ENCODE peak calls at places on chromosomes 2 and 18, in eight cellular contexts. E is activated CD4-positive, alpha-beta T cell treated with anti-CD3 and anti-CD28 coated beads, Interleukin-2, amount 50 U/mL, for 4 hours; X is left ventricle myocardium superior; B is AG10803; F is Calu3; S is ureter; P is NCI-H82; Q is GM20000. K is an unnamed sample.

GRCh38 chr18:36424741-36425142 is 127.2 kb downstream of the FHOD3 start:
- DNase-seq in X (no peak), P (peak; percentile 2), E (no peak), F (peak; percentile 20), B (no peak), Q (no peak), S (no peak), K (no peak)

GRCh38 chr18:59718108-59719057 is 21.2 kb upstream of the CCBE1 start:
- DNase-seq in S (no peak), E (no peak), Q (no peak), P (no peak), F (peak; percentile 65), B (peak; percentile 99), X (no peak), K (peak; percentile 98)

GRCh38 chr2:217286833-217287232 is 427.0 kb upstream of the TNP1 start:
- DNase-seq in Q (no peak), E (no peak), X (no peak), B (peak; percentile 94), F (no peak), S (no peak), P (no peak), K (no peak)

GRCh38 chr2:69449906-69450305 is 12.7 kb upstream of the NFU1 start:
- DNase-seq in S (no peak), X (no peak), F (no peak), P (no peak), Q (no peak), B (no peak), E (no peak), K (no peak)

GRCh38 chr2:32246911-32247310 is 17.8 kb downstream of the NLRC4 start:
- DNase-seq in P (no peak), E (no peak), F (peak; percentile 2), Q (no peak), B (no peak), S (no peak), X (no peak), K (peak; percentile 54)

GRCh38 chr2:120949957-120950590 is 214.4 kb downstream of the GLI2 start:
- DNase-seq in F (no peak), S (no peak), Q (no peak), B (no peak), P (no peak), X (no peak), E (no peak), K (no peak)

GRCh38 chr2:24209389-24210105 is 34.7 kb downstream of the FAM228A start:
- DNase-seq in Q (no peak), F (no peak), P (no peak), B (no peak), S (no peak), E (no peak), X (no peak), K (no peak)

GRCh38 chr2:55616509-55617159 is 788 bp downstream of the PPP4R3B start:
- DNase-seq in B (peak; percentile 68), F (peak; percentile 24), X (no peak), Q (peak; percentile 26), P (peak; percentile 71), S (no peak), E (peak; percentile 22), K (peak; percentile 65)

GRCh38 chr2:197072533-197072932 is 146.0 kb upstream of the PGAP1 start:
- DNase-seq in X (no peak), Q (no peak), F (no peak), S (no peak), P (no peak), B (no peak), E (no peak), K (no peak)

GRCh38 chr2:229780856-229781773 is 66.8 kb upstream of the DNER start:
- DNase-seq in Q (peak; percentile 50), P (peak; percentile 76), F (no peak), E (no peak), X (no peak), S (no peak), B (peak; percentile 46), K (peak; percentile 61)

GRCh38 chr18:27922780-27923179 is 254.2 kb downstream of the CDH2 start:
- DNase-seq in B (no peak), F (no peak), P (no peak), X (no peak), E (no peak), Q (no peak), S (no peak), K (no peak)

K was measured in PC-9.